ENCODE peak calls at places on chromosome X, in eight cellular contexts. H is pons; X is iPS DF 6.9; S is T-helper 9 cell; I is astrocyte of the hippocampus; K is body of pancreas; W is stimulated activated CD8-positive, alpha-beta memory T cell treated with anti-CD3 and anti-CD28 coated beads, Interleukin-2, amount 100 ng/mL, for 1 hour; F is T-helper 2 cell treated with Interferon-gamma antibody and Interleukin-4, amounts not matched to agents 5 μg/mL and 100 μg/mL, for 36 hours. U is an unnamed sample.

GRCh38 chrX:47212381-47213293 is 5.8 kb upstream of the CDK16 start:
- DNase-seq in H (no peak), X (no peak), S (no peak), I (no peak), K (no peak), W (no peak), F (no peak), U (no peak)

GRCh38 chrX:49995021-49995731 is 72.8 kb downstream of the CLCN5 start:
- DNase-seq in H (no peak), X (no peak), S (no peak), I (peak; percentile 41), K (no peak), W (no peak), F (no peak), U (no peak)

GRCh38 chrX:1656379-1656778 is 41.5 kb downstream of the ASMT start:
- DNase-seq in H (no peak), X (no peak), S (no peak), I (no peak), K (no peak), W (no peak), F (no peak), U (no peak)

GRCh38 chrX:143788265-143788664 is 67.7 kb upstream of the SPANXN2 start:
- DNase-seq in H (no peak), X (no peak), S (no peak), I (peak; percentile 7), K (no peak), W (no peak), F (no peak), U (no peak)

GRCh38 chrX:44975666-44976263 is 102.8 kb downstream of the KDM6A start:
- DNase-seq in H (no peak), X (no peak), S (no peak), I (peak; percentile 11), K (no peak), W (no peak), F (no peak), U (no peak)

GRCh38 chrX:71128915-71129765 is 10.7 kb downstream of the MED12 start:
- DNase-seq in H (peak; percentile 55), X (no peak), S (peak; percentile 76), I (peak; percentile 77), K (peak; percentile 71), W (peak; percentile 50), F (peak; percentile 28), U (peak; percentile 56)

GRCh38 chrX:68234171-68234910 is 199.0 kb downstream of the OPHN1 start:
- DNase-seq in H (no peak), X (no peak), S (no peak), I (no peak), K (no peak), W (no peak), F (no peak), U (no peak)

GRCh38 chrX:63424063-63424462 is 72.9 kb upstream of the SPIN4 start:
- DNase-seq in H (no peak), X (no peak), S (no peak), I (no peak), K (no peak), W (no peak), F (no peak), U (no peak)

GRCh38 chrX:19343085-19343461 is 654 bp upstream of the PDHA1 start:
- DNase-seq in H (no peak), X (no peak), S (no peak), I (no peak), K (no peak), W (no peak), F (no peak), U (no peak)

GRCh38 chrX:41381685-41382084 is 47.7 kb downstream of the DDX3X start:
- DNase-seq in H (peak; percentile 1), X (no peak), S (no peak), I (peak; percentile 49), K (no peak), W (no peak), F (no peak), U (no peak)

GRCh38 chrX:106752101-106752678 is 25.7 kb downstream of the RNF128 start:
- DNase-seq in H (no peak), X (no peak), S (no peak), I (peak; percentile 10), K (no peak), W (no peak), F (no peak), U (no peak)

GRCh38 chrX:151935358-151935757 is 22.7 kb downstream of the MAGEA4 start:
- DNase-seq in H (no peak), X (no peak), S (no peak), I (no peak), K (no peak), W (no peak), F (no peak), U (no peak)